ENCODE peak calls at places on chromosomes 6 and 20, in seven cellular contexts. One of them, this sample, is unnamed.

GRCh38 chr6:139732451-139732850 is 358.0 kb upstream of the CITED2 start:
- DNase-seq in neural progenitor cell: no peak
- DNase-seq in HCT116: peak
- DNase-seq in GM23338: no peak
- DNase-seq in PC-3: peak
- DNase-seq in GM23248: peak
- DNase-seq in hepatocyte: peak
- DNase-seq in this sample: no peak

GRCh38 chr6:149867876-149868640 is 3.9 kb upstream of the LRP11 start:
- DNase-seq in neural progenitor cell: peak
- DNase-seq in HCT116: no peak
- DNase-seq in GM23338: peak
- DNase-seq in PC-3: peak
- DNase-seq in GM23248: peak
- DNase-seq in hepatocyte: no peak
- DNase-seq in this sample: no peak

GRCh38 chr20:43138061-43138860 is 51.4 kb downstream of the PTPRT start:
- DNase-seq in neural progenitor cell: no peak
- DNase-seq in HCT116: no peak
- DNase-seq in GM23338: no peak
- DNase-seq in PC-3: no peak
- DNase-seq in GM23248: no peak
- DNase-seq in hepatocyte: peak
- DNase-seq in this sample: no peak

GRCh38 chr6:134363323-134364039 is 45.6 kb upstream of the SGK1 start:
- DNase-seq in neural progenitor cell: no peak
- DNase-seq in HCT116: peak
- DNase-seq in GM23338: no peak
- DNase-seq in PC-3: peak
- DNase-seq in GM23248: peak
- DNase-seq in hepatocyte: no peak
- DNase-seq in this sample: no peak

GRCh38 chr6:99514089-99514488 is 1.1 kb downstream of the USP45 start:
- DNase-seq in neural progenitor cell: peak
- DNase-seq in HCT116: no peak
- DNase-seq in GM23338: peak
- DNase-seq in PC-3: no peak
- DNase-seq in GM23248: peak
- DNase-seq in hepatocyte: no peak
- DNase-seq in this sample: no peak

GRCh38 chr20:61684136-61684535 is 381.5 kb downstream of the TAF4 start:
- DNase-seq in neural progenitor cell: no peak
- DNase-seq in HCT116: no peak
- DNase-seq in GM23338: no peak
- DNase-seq in PC-3: no peak
- DNase-seq in GM23248: no peak
- DNase-seq in hepatocyte: no peak
- DNase-seq in this sample: no peak

GRCh38 chr20:5729348-5729747 is 20.9 kb upstream of the SHLD1 start:
- DNase-seq in neural progenitor cell: no peak
- DNase-seq in HCT116: no peak
- DNase-seq in GM23338: no peak
- DNase-seq in PC-3: peak
- DNase-seq in GM23248: no peak
- DNase-seq in hepatocyte: no peak
- DNase-seq in this sample: no peak

GRCh38 chr6:116329156-116329555 is 41.6 kb upstream of the DSE start:
- DNase-seq in neural progenitor cell: no peak
- DNase-seq in HCT116: no peak
- DNase-seq in GM23338: no peak
- DNase-seq in PC-3: no peak
- DNase-seq in GM23248: no peak
- DNase-seq in hepatocyte: no peak
- DNase-seq in this sample: no peak

GRCh38 chr20:60206259-60206658 is 248.0 kb downstream of the CDH26 start:
- DNase-seq in neural progenitor cell: peak
- DNase-seq in HCT116: peak
- DNase-seq in GM23338: peak
- DNase-seq in PC-3: peak
- DNase-seq in GM23248: peak
- DNase-seq in hepatocyte: peak
- DNase-seq in this sample: peak

GRCh38 chr6:658244-658643 is 1.3 kb upstream of the HUS1B start:
- DNase-seq in neural progenitor cell: no peak
- DNase-seq in HCT116: no peak
- DNase-seq in GM23338: no peak
- DNase-seq in PC-3: no peak
- DNase-seq in GM23248: peak
- DNase-seq in hepatocyte: no peak
- DNase-seq in this sample: no peak

GRCh38 chr6:118918326-118918725 is 16.6 kb downstream of the MCM9 start:
- DNase-seq in neural progenitor cell: no peak
- DNase-seq in HCT116: no peak
- DNase-seq in GM23338: no peak
- DNase-seq in PC-3: no peak
- DNase-seq in GM23248: no peak
- DNase-seq in hepatocyte: no peak
- DNase-seq in this sample: no peak

GRCh38 chr6:49550413-49551125 is at the start of gene C6orf141:
- DNase-seq in neural progenitor cell: peak
- DNase-seq in HCT116: peak
- DNase-seq in GM23338: peak
- DNase-seq in PC-3: peak
- DNase-seq in GM23248: peak
- DNase-seq in hepatocyte: peak
- DNase-seq in this sample: no peak

GRCh38 chr6:141326426-141326825 is 806.3 kb upstream of the GJE1 start:
- DNase-seq in neural progenitor cell: no peak
- DNase-seq in HCT116: peak
- DNase-seq in GM23338: no peak
- DNase-seq in PC-3: peak
- DNase-seq in GM23248: peak
- DNase-seq in hepatocyte: peak
- DNase-seq in this sample: no peak

GRCh38 chr6:164377348-164377747 is 932.1 kb downstream of the C6orf118 start:
- DNase-seq in neural progenitor cell: no peak
- DNase-seq in HCT116: no peak
- DNase-seq in GM23338: no peak
- DNase-seq in PC-3: no peak
- DNase-seq in GM23248: no peak
- DNase-seq in hepatocyte: no peak
- DNase-seq in this sample: no peak

GRCh38 chr6:164379786-164380185 is 929.6 kb downstream of the C6orf118 start:
- DNase-seq in neural progenitor cell: no peak
- DNase-seq in HCT116: no peak
- DNase-seq in GM23338: no peak
- DNase-seq in PC-3: peak
- DNase-seq in GM23248: peak
- DNase-seq in hepatocyte: no peak
- DNase-seq in this sample: no peak

DNA sequence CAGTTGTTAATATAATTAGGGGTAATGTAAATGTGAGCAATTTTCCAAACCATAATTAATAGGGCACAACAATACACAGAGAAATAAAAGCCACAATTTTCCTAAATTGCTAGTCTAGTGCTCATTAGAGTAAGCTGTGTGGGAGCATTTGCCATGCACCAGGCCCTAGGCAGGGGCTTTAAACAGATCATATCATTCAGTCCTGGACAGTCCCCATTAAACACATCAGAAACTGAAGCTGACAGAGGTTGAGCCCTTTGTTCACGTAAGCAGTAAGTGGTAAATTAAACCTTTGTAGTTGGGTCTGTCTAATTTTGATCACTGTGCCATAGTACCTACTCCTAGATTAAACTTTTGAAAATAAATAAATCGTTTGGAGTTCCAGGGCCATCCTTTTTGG is 931.1 kb downstream of the C6orf118 start:
- DNase-seq in neural progenitor cell: no peak
- DNase-seq in HCT116: no peak
- DNase-seq in GM23338: no peak
- DNase-seq in PC-3: no peak
- DNase-seq in GM23248: no peak
- DNase-seq in hepatocyte: no peak
- DNase-seq in this sample: no peak
- H2AFZ ChIP-seq in neural progenitor cell: no peak
- H2AFZ ChIP-seq in HCT116: no peak
- H2AFZ ChIP-seq in GM23338: no peak
- H2AFZ ChIP-seq in PC-3: no peak
- H2AFZ ChIP-seq in GM23248: no peak
- H2AFZ ChIP-seq in hepatocyte: no peak
- H2AFZ ChIP-seq in this sample: no peak

GRCh38 chr6:54493138-54493537 is 184.9 kb downstream of the TINAG start:
- DNase-seq in neural progenitor cell: no peak
- DNase-seq in HCT116: peak
- DNase-seq in GM23338: no peak
- DNase-seq in PC-3: peak
- DNase-seq in GM23248: peak
- DNase-seq in hepatocyte: no peak
- DNase-seq in this sample: no peak
- H3K4me2 ChIP-seq in neural progenitor cell: no peak
- H3K4me2 ChIP-seq in HCT116: peak
- H3K4me2 ChIP-seq in GM23338: peak
- H3K4me2 ChIP-seq in PC-3: peak
- H3K4me2 ChIP-seq in GM23248: peak
- H3K4me2 ChIP-seq in hepatocyte: no peak
- H3K4me2 ChIP-seq in this sample: no peak

GRCh38 chr6:28981391-28981832 is 23.7 kb downstream of the ZNF311 start:
- DNase-seq in neural progenitor cell: peak
- DNase-seq in HCT116: peak
- DNase-seq in GM23338: peak
- DNase-seq in PC-3: peak
- DNase-seq in GM23248: peak
- DNase-seq in hepatocyte: peak
- DNase-seq in this sample: peak
- TF ChIP-seq EZH2phosphoT487 in neural progenitor cell: no peak
- TF ChIP-seq EZH2phosphoT487 in HCT116: no peak
- TF ChIP-seq EZH2phosphoT487 in GM23338: no peak
- TF ChIP-seq EZH2phosphoT487 in PC-3: no peak
- TF ChIP-seq EZH2phosphoT487 in GM23248: no peak
- TF ChIP-seq EZH2phosphoT487 in hepatocyte: no peak
- TF ChIP-seq EZH2phosphoT487 in this sample: no peak

GRCh38 chr6:2677080-2677593 is 73.6 kb downstream of the MYLK4 start:
- DNase-seq in neural progenitor cell: no peak
- DNase-seq in HCT116: no peak
- DNase-seq in GM23338: no peak
- DNase-seq in PC-3: no peak
- DNase-seq in GM23248: no peak
- DNase-seq in hepatocyte: no peak
- DNase-seq in this sample: no peak
- H2AFZ ChIP-seq in neural progenitor cell: no peak
- H2AFZ ChIP-seq in HCT116: no peak
- H2AFZ ChIP-seq in GM23338: no peak
- H2AFZ ChIP-seq in PC-3: no peak
- H2AFZ ChIP-seq in GM23248: no peak
- H2AFZ ChIP-seq in hepatocyte: no peak
- H2AFZ ChIP-seq in this sample: no peak